ENCODE peak calls at places on chromosomes 6 and 20, in five cellular contexts. G is mammary epithelial cell; H is activated CD4-positive, alpha-beta T cell treated with anti-CD3 and anti-CD28 coated beads for 4 hours; M is T-helper 1 cell; T is thoracic aorta. Z is an unnamed sample.

GRCh38 chr20:3166338-3166912 is 6.8 kb upstream of the FASTKD5 start:
- DNase-seq in G (no peak), H (no peak), M (no peak), T (no peak), Z (no peak)

GRCh38 chr20:20895537-20895936 is 183.1 kb upstream of the RALGAPA2 start:
- DNase-seq in G (no peak), H (no peak), M (no peak), T (no peak), Z (no peak)

GRCh38 chr20:50321797-50322480 is 131.3 kb downstream of the CEBPB start:
- DNase-seq in G (peak; percentile 57), H (no peak), M (no peak), T (no peak), Z (peak; percentile 61)

GRCh38 chr6:13528777-13529343 is 41.5 kb upstream of the GFOD1 start:
- DNase-seq in G (no peak), H (no peak), M (no peak), T (no peak), Z (no peak)

GRCh38 chr6:53466257-53466656 is 78.6 kb downstream of the GCLC start:
- DNase-seq in G (peak; percentile 58), H (no peak), M (no peak), T (no peak), Z (peak; percentile 55)

GRCh38 chr6:55250400-55250799 is 76.1 kb downstream of the HCRTR2 start:
- DNase-seq in G (no peak), H (no peak), M (no peak), T (no peak), Z (no peak)

GRCh38 chr6:87944541-87944954 is 103.1 kb upstream of the SPACA1 start:
- DNase-seq in G (peak; percentile 93), H (no peak), M (no peak), T (peak; percentile 76), Z (peak; percentile 100)

GRCh38 chr20:38202153-38202981 is 37.3 kb upstream of the TGM2 start:
- DNase-seq in G (no peak), H (no peak), M (no peak), T (no peak), Z (no peak)

GRCh38 chr6:116883005-116883404 is 6.0 kb downstream of the RFX6 start:
- DNase-seq in G (no peak), H (no peak), M (no peak), T (no peak), Z (peak; percentile 31)

GRCh38 chr6:135270676-135271536 is 89.8 kb downstream of the MYB start:
- DNase-seq in G (peak; percentile 69), H (no peak), M (no peak), T (no peak), Z (peak; percentile 91)

GRCh38 chr6:156560476-156560875 is 216.7 kb upstream of the ARID1B start:
- DNase-seq in G (no peak), H (no peak), M (no peak), T (no peak), Z (no peak)

GRCh38 chr20:35344354-35344837 is 52.2 kb upstream of the FAM83C start:
- DNase-seq in G (peak; percentile 69), H (no peak), M (no peak), T (no peak), Z (peak; percentile 76)

GRCh38 chr6:155108070-155108815 is 113.1 kb downstream of the TIAM2 start:
- DNase-seq in G (no peak), H (no peak), M (no peak), T (no peak), Z (no peak)

GRCh38 chr20:44053046-44053445 is 133.9 kb downstream of the JPH2 start:
- DNase-seq in G (no peak), H (no peak), M (no peak), T (no peak), Z (no peak)

GRCh38 chr20:63224272-63225081 is 8.5 kb upstream of the YTHDF1 start:
- DNase-seq in G (peak; percentile 44), H (no peak), M (no peak), T (no peak), Z (peak; percentile 36)

GRCh38 chr6:111306104-111306888 is 176.7 kb downstream of the REV3L start:
- DNase-seq in G (peak; percentile 45), H (no peak), M (no peak), T (no peak), Z (peak; percentile 79)

GRCh38 chr6:36735110-36735971 is 37.7 kb downstream of the RAB44 start:
- DNase-seq in G (no peak), H (no peak), M (peak; percentile 76), T (peak; percentile 77), Z (peak; percentile 92)

GRCh38 chr6:52304917-52305316 is 20.4 kb upstream of the MCM3 start:
- DNase-seq in G (no peak), H (no peak), M (no peak), T (no peak), Z (no peak)

GRCh38 chr20:1013566-1014340 is 11.6 kb upstream of the RSPO4 start:
- DNase-seq in G (no peak), H (no peak), M (no peak), T (no peak), Z (no peak)

GRCh38 chr6:74507649-74508048 is 698.2 kb downstream of the COL12A1 start:
- DNase-seq in G (no peak), H (no peak), M (no peak), T (no peak), Z (no peak)

GRCh38 chr6:1590580-1590979 is 19.1 kb upstream of the FOXC1 start:
- DNase-seq in G (no peak), H (no peak), M (no peak), T (no peak), Z (no peak)

GRCh38 chr6:149211046-149211571 is 106.4 kb upstream of the TAB2 start:
- DNase-seq in G (peak; percentile 41), H (no peak), M (peak; percentile 72), T (no peak), Z (no peak)

GRCh38 chr20:20037960-20038359 is 14.3 kb downstream of the CRNKL1 start:
- DNase-seq in G (no peak), H (no peak), M (no peak), T (no peak), Z (no peak)

GRCh38 chr6:11364971-11365397 is 132.5 kb upstream of the NEDD9 start:
- DNase-seq in G (no peak), H (no peak), M (no peak), T (no peak), Z (no peak)

GRCh38 chr20:19775353-19776201 is 17.5 kb downstream of the RIN2 start:
- DNase-seq in G (no peak), H (no peak), M (no peak), T (no peak), Z (no peak)

GRCh38 chr20:50286609-50287008 is 96.0 kb downstream of the CEBPB start:
- DNase-seq in G (peak; percentile 37), H (no peak), M (peak; percentile 20), T (no peak), Z (peak; percentile 81)

GRCh38 chr20:63775096-63775978 is 35.8 kb downstream of the SLC2A4RG start:
- DNase-seq in G (no peak), H (no peak), M (no peak), T (no peak), Z (no peak)

GRCh38 chr6:18406955-18407738 is 20.0 kb downstream of the RNF144B start:
- DNase-seq in G (no peak), H (no peak), M (no peak), T (no peak), Z (no peak)

GRCh38 chr6:27448456-27448855 is 24.4 kb downstream of the ZNF184 start:
- DNase-seq in G (no peak), H (no peak), M (no peak), T (no peak), Z (no peak)

GRCh38 chr20:11216451-11217314 is 542.9 kb upstream of the JAG1 start:
- DNase-seq in G (no peak), H (no peak), M (no peak), T (no peak), Z (no peak)

GRCh38 chr6:73152998-73153757 is 72.1 kb downstream of the KHDC1L start:
- DNase-seq in G (peak; percentile 26), H (no peak), M (no peak), T (no peak), Z (peak; percentile 35)

GRCh38 chr6:108650781-108651180 is 90.1 kb downstream of the FOXO3 start:
- DNase-seq in G (peak; percentile 74), H (no peak), M (no peak), T (no peak), Z (peak; percentile 90)

GRCh38 chr6:155706341-155706740 is 250.7 kb upstream of the NOX3 start:
- DNase-seq in G (no peak), H (no peak), M (no peak), T (no peak), Z (no peak)

GRCh38 chr6:169960003-169960344 is 208.6 kb downstream of the ERMARD start:
- DNase-seq in G (no peak), H (no peak), M (no peak), T (no peak), Z (no peak)

GRCh38 chr6:148760568-148761531 is 14.0 kb downstream of the UST start:
- DNase-seq in G (peak; percentile 53), H (no peak), M (peak; percentile 41), T (no peak), Z (peak; percentile 61)

GRCh38 chr20:23356203-23356602 is 5.6 kb downstream of the NXT1 start:
- DNase-seq in G (no peak), H (no peak), M (no peak), T (no peak), Z (no peak)

GRCh38 chr6:158232445-158233213 is 64.5 kb downstream of the GTF2H5 start:
- DNase-seq in G (peak; percentile 70), H (peak; percentile 34), M (peak; percentile 38), T (no peak), Z (peak; percentile 45)

Z was measured in bronchial epithelial cell.